ENCODE peak calls at places on chromosomes 6 and 20, in four cellular contexts. V is stomach, J is transverse colon, X is Panc1. F is an unnamed sample.

GRCh38 chr20:57656252-57656820 is 36.1 kb upstream of the ZBP1 start:
- DNase-seq in J (no peak), X (no peak), V (peak; percentile 17), F (peak; percentile 53)

GRCh38 chr6:24478903-24479302 is 10.5 kb downstream of the GPLD1 start:
- DNase-seq in X (no peak), V (no peak), J (no peak), F (peak; percentile 45)

GRCh38 chr20:32127347-32127746 is 17.8 kb downstream of the TM9SF4 start:
- DNase-seq in X (no peak), V (no peak), J (no peak), F (no peak)

GRCh38 chr6:113856571-113857564 is at the start of gene MARCKS:
- DNase-seq in J (peak; percentile 88), X (no peak), V (peak; percentile 85), F (no peak)

GRCh38 chr6:91023529-91023928 is 436.7 kb upstream of the MAP3K7 start:
- DNase-seq in J (no peak), V (no peak), X (no peak), F (no peak)

GRCh38 chr6:79984261-79984660 is 20.2 kb upstream of the TTK start:
- DNase-seq in X (no peak), J (peak; percentile 11), V (no peak), F (no peak)

GRCh38 chr6:147559016-147559415 is 50.5 kb downstream of the SAMD5 start:
- DNase-seq in V (peak; percentile 62), X (no peak), J (peak; percentile 35), F (no peak)

GRCh38 chr6:35359744-35360348 is 17.5 kb downstream of the PPARD start:
- DNase-seq in X (no peak), J (no peak), V (no peak), F (no peak)

GRCh38 chr6:56866917-56867522 is 87.9 kb upstream of the BEND6 start:
- DNase-seq in J (no peak), V (no peak), X (no peak), F (no peak)

DNA sequence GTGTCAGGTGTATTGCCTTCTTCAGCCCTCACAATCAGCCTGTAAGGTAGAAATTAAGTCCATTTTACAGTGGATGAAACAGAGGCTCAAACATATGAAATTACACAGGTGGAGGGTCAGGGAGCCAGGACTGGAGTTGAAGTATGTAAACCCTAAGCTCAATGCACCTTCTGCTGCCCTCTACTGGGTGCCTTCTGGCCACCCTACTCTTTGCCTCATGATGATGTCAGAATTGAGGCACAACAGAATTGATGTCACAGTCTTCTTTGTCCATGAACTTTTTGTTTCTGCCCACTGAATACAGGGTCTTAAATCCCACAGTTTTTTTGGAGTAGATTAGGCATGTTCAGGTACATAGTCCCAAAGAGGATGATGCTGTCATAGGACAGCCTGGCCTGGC is 400.8 kb upstream of the CHD6 start:
- DNase-seq in J (no peak), X (no peak), V (no peak), F (peak; percentile 42)
- TF ChIP-seq CTCF in J (no peak), X (peak; percentile 33), V (no peak), F (no peak)

GRCh38 chr6:40891686-40892085 is 147.3 kb downstream of the UNC5CL start:
- DNase-seq in V (no peak), J (no peak), X (no peak), F (no peak)
- TF ChIP-seq POLR2AphosphoS5 in V (no peak), J (no peak), X (no peak), F (no peak)

DNA sequence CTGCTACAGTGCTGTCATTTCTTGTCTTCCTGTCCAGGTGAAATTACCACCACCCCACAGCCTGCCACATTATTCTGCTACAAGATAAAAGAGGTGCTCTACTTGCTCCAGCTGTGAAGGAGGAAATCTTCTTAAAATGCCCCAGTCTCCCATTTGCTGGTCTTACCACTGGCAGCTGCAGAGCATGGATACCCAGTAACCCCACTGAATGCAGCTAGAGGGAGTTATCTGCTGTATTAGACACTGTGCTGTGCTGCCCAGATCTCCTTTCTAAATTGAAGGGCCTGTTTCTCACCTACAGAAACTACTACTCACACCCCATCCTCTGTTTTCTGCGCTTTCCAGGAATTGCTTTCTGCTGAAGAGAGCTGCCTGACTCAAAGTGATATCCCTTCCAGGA is 517.8 kb downstream of the PKHD1 start:
- DNase-seq in X (no peak), V (no peak), J (no peak), F (no peak)
- TF ChIP-seq CTCF in X (no peak), V (no peak), J (no peak), F (no peak)

DNA sequence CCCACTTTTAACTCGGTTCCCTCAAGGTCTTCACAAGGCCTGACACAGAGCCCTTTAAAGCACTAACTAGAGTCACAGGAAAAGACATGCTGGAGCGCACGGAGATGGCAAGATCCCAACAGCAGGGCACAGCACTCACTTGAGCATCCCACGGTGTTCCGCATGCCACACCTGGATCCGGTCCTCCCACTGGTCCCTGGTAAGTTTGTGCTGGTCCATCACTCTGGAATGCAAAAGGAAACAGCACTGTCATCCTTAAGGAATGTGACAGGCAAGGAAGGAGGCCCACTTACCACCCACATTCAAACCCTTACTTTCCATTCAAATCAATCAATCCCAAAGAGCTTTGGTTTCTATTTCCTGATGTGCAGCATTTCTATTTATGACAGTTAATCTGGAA is 34.7 kb downstream of the EZR start:
- DNase-seq in V (peak; percentile 24), J (no peak), X (no peak), F (no peak)
- TF ChIP-seq POLR2AphosphoS5 in V (no peak), J (peak; percentile 6), X (no peak), F (no peak)

DNA sequence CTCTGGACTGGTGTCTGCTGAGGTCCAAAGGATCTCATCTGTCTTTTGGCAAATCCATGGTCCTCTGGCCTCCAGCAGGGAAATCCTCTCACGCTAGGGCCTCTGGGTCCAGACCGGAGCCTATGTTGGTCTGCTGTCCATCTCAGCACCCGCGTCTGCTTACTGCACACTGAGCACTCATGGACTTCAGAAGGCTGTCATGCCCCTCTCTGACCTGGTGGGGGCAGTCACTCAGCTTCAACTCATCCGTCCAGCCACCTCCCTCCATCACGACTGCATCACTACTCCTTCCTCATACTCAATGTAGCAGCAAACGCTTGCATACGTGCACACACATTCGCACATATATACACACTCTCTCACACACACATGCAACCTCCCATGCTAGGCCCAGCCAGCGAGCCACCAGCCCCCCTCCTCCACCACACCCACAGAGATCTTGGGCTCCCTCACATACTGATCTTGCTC is 33.3 kb downstream of the GABRR2 start:
- DNase-seq in V (peak; percentile 41), X (no peak), J (peak; percentile 49), F (no peak)
- TF ChIP-seq CTCF in V (no peak), X (peak; percentile 60), J (peak; percentile 36), F (no peak)

GRCh38 chr20:8853805-8854338 is 215.0 kb upstream of the PLCB4 start:
- DNase-seq in V (no peak), X (peak; percentile 51), J (no peak), F (no peak)
- TF ChIP-seq POLR2AphosphoS5 in V (no peak), X (no peak), J (no peak), F (peak; percentile 50)

GRCh38 chr6:4057036-4057435 is 21.9 kb downstream of the FAM217A start:
- DNase-seq in V (no peak), J (no peak), X (no peak), F (no peak)

GRCh38 chr6:4059115-4059777 is 19.7 kb downstream of the FAM217A start:
- DNase-seq in X (peak; percentile 70), V (no peak), J (no peak), F (no peak)

DNA sequence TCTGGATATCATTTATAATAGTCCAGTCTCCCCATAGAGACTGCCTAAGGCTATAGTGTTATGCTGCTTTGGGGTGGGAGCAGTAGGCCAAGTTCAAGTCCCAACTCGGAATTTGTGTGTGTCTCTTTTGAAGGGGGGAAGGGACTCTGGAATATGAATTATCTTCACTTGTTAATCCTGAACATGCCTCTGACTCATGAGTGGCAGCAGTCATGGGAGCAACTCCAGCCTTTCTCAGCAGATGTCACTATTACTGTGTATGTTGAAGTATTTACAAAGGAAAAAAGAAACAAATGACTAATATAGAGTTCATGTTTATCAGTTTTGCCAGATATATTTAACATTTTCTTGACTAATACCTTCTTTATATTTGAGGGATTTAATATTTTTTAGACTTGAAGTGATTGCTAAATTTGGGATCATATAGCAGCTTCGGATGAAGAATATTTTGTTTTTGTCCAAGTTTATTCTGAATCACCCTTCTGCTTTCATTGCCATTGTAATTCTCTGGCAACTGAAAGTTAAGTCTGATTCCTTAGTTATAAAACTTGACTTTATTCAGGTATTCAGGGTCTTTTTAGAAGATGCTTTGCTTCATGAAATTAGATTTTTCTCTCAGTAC is 23.4 kb downstream of the FAM217A start:
- DNase-seq in J (peak; percentile 28), X (peak; percentile 87), V (peak; percentile 45), F (no peak)
- TF ChIP-seq CTCF in J (peak; percentile 29), X (peak; percentile 58), V (no peak), F (peak; percentile 27)

DNA sequence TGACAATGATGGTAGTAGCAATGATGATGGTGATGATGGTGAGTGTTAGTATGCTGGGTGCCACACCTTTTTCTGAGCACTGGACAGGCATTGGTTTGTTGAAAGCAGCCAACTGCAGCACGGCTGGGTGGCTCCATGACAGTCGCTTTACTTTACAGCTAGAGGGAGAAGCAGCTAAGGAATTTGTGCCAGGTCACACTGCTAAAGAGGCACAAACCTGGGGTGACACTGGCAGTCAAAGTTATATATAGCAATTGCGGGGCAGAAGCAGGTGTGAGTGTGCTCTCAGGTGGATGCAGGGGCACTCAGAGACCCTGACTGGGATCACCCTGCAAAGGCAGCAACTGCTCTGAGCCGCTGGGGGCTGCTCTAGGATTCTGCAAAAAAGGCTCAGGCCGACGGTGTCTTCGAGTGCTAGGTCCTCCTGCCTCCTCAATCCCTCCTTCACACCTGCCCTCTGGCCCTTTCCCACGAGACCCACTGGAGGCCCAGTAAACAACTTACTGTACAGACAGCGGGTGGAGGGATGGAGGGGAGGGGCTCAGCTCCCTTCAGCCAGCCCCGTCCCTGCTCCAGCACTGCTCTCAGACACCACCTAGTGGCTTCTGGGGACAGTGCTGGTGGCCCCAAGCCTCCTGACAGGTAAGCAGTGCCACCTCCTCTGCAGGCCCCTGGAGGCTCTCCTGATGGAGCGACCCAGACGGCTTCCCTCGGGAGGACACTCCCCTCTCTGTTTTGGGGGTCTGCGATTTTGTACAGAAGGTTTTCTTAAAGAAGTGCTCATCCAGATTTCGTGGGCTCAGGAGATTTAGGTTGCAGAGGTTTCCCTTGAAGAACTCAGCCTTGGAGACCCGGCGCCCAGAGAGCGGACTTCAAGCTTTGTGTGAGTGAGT is 4.4 kb upstream of the RPS21 start:
- DNase-seq in X (no peak), J (peak; percentile 87), V (peak; percentile 89), F (no peak)
- TF ChIP-seq POLR2AphosphoS5 in X (peak; percentile 58), J (peak; percentile 12), V (no peak), F (peak; percentile 29)

F was measured in esophagus muscularis mucosa.